ENCODE peak calls at places on chromosomes 5 and 9, in eight cellular contexts. U is endothelial cell of umbilical vein, J is HepG2, V is H1, T is HCT116, A is K562, P is GM23338, K is GM12878. C is an unnamed sample.

GRCh38 chr5:96175090-96175489 is 213.4 kb upstream of the ELL2 start:
- DNase-seq in U (peak), J (no peak), V (no peak), T (peak), A (no peak), P (peak), K (peak), C (no peak)

GRCh38 chr5:133663380-133664054 is 51.2 kb upstream of the FSTL4 start:
- DNase-seq in U (no peak), J (no peak), V (no peak), T (no peak), A (no peak), P (no peak), K (no peak), C (no peak)

GRCh38 chr9:122158202-122158601 is 1.4 kb downstream of the NDUFA8 start:
- DNase-seq in U (peak), J (peak), V (peak), T (peak), A (peak), P (peak), K (no peak), C (no peak)

GRCh38 chr9:117034862-117035261 is 347.8 kb downstream of the TRIM32 start:
- DNase-seq in U (no peak), J (no peak), V (no peak), T (no peak), A (no peak), P (peak), K (no peak), C (peak)

GRCh38 chr9:69155341-69156030 is 18.6 kb upstream of the TJP2 start:
- DNase-seq in U (no peak), J (no peak), V (no peak), T (no peak), A (no peak), P (peak), K (no peak), C (no peak)

GRCh38 chr5:43635374-43635773 is 32.4 kb downstream of the NNT start:
- DNase-seq in U (no peak), J (no peak), V (no peak), T (no peak), A (no peak), P (no peak), K (no peak), C (no peak)

GRCh38 chr5:79831910-79832309 is 142.3 kb downstream of the CMYA5 start:
- DNase-seq in U (no peak), J (no peak), V (no peak), T (no peak), A (no peak), P (no peak), K (no peak), C (no peak)

GRCh38 chr9:79221084-79221483 is 350.7 kb upstream of the TLE4 start:
- DNase-seq in U (peak), J (no peak), V (no peak), T (no peak), A (no peak), P (no peak), K (no peak), C (no peak)

GRCh38 chr9:27496134-27496504 is 28.0 kb upstream of the IFNK start:
- DNase-seq in U (no peak), J (no peak), V (no peak), T (no peak), A (no peak), P (no peak), K (no peak), C (no peak)

GRCh38 chr9:3963266-3964019 is 336.4 kb downstream of the GLIS3 start:
- DNase-seq in U (peak), J (no peak), V (no peak), T (no peak), A (no peak), P (no peak), K (no peak), C (no peak)

GRCh38 chr9:5449521-5450359 is 602 bp upstream of the CD274 start:
- DNase-seq in U (no peak), J (no peak), V (no peak), T (no peak), A (no peak), P (no peak), K (no peak), C (no peak)

GRCh38 chr5:133694181-133694831 is 82.0 kb upstream of the FSTL4 start:
- DNase-seq in U (no peak), J (no peak), V (no peak), T (no peak), A (no peak), P (no peak), K (peak), C (no peak)

GRCh38 chr5:52947208-52947607 is 41.9 kb upstream of the ITGA2 start:
- DNase-seq in U (peak), J (no peak), V (no peak), T (no peak), A (no peak), P (no peak), K (no peak), C (no peak)

GRCh38 chr9:86239053-86239770 is 20.2 kb downstream of the C9orf153 start:
- DNase-seq in U (peak), J (no peak), V (no peak), T (no peak), A (no peak), P (no peak), K (no peak), C (no peak)

GRCh38 chr5:136032564-136032963 is 3.8 kb downstream of the TGFBI start:
- DNase-seq in U (no peak), J (peak), V (no peak), T (no peak), A (no peak), P (no peak), K (no peak), C (no peak)

GRCh38 chr9:37622462-37622861 is 28.3 kb upstream of the FRMPD1 start:
- DNase-seq in U (no peak), J (no peak), V (no peak), T (no peak), A (no peak), P (no peak), K (no peak), C (no peak)

GRCh38 chr5:137344723-137345322 is 154.3 kb downstream of the SPOCK1 start:
- DNase-seq in U (peak), J (peak), V (peak), T (peak), A (peak), P (peak), K (no peak), C (peak)

GRCh38 chr5:172659909-172660628 is 19.0 kb downstream of the NEURL1B start:
- DNase-seq in U (no peak), J (peak), V (no peak), T (no peak), A (no peak), P (peak), K (no peak), C (no peak)

GRCh38 chr9:118303216-118303615 is 599.0 kb downstream of the TLR4 start:
- DNase-seq in U (no peak), J (no peak), V (no peak), T (no peak), A (no peak), P (no peak), K (no peak), C (no peak)

GRCh38 chr5:11047051-11047450 is 286.0 kb upstream of the DAP start:
- DNase-seq in U (no peak), J (no peak), V (no peak), T (no peak), A (no peak), P (no peak), K (no peak), C (no peak)

GRCh38 chr9:90003046-90003355 is 398.2 kb downstream of the GADD45G start:
- DNase-seq in U (no peak), J (no peak), V (no peak), T (no peak), A (no peak), P (no peak), K (no peak), C (no peak)

GRCh38 chr5:7745882-7746735 is 104.8 kb downstream of the CFAP90 start:
- DNase-seq in U (peak), J (peak), V (peak), T (peak), A (peak), P (peak), K (no peak), C (peak)

GRCh38 chr9:110189001-110189400 is 19.0 kb downstream of the C9orf152 start:
- DNase-seq in U (no peak), J (peak), V (no peak), T (no peak), A (no peak), P (no peak), K (no peak), C (no peak)

DNA sequence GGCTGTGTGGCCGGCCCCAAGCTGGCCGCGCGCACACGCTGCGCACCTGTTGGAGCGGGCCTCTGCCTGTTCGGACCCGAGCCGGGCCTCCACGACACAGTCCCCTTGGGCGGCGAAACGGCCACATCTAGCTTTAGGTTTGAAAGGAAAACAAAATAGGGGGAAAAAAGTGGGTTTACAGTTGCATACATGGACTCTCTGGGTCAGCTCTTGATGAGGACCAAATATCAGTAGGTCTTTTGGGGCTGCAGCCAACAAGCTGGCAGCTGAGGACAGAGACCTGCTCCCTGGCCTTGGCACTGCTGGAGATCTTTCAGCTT is 20.7 kb downstream of the IGIP start:
- DNase-seq in U (no peak), J (no peak), V (no peak), T (no peak), A (no peak), P (no peak), K (no peak), C (no peak)
- TF ChIP-seq EZH2 in U (no peak), J (no peak), V (peak), T (no peak), A (no peak), P (peak), K (no peak), C (no peak)

DNA sequence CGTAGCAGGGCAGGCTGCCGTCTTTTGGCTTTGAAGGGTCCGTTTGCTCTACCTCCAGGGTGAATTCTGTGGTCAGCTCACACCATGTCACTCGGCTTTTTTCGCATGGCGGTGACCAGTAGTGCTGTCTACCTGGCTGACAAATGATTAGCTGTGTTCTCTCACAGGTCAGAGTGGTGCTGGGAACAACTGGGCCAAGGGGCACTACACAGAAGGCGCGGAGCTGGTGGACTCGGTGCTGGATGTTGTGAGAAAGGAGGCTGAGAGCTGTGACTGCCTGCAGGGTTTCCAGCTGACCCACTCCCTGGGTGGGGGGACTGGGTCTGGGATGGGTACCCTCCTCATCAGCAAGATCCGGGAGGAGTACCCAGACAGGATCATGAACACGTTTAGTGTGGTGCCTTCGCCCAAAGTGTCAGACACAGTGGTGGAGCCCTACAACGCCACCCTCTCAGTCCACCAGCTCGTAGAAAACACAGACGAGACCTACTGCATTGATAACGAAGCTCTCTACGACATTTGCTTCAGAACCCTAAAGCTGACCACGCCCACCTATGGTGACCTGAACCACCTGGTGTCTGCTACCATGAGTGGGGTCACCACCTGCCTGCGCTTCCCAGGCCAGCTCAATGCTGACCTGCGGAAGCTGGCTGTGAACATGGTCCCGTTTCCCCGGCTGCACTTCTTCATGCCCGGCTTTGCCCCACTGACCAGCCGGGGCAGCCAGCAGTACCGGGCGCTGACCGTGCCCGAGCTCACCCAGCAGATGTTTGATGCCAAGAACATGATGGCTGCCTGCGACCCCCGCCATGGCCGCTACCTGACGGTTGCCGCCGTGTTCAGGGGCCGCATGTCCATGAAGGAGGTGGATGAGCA is 1.5 kb downstream of the TUBB4B start:
- DNase-seq in U (no peak), J (no peak), V (no peak), T (no peak), A (no peak), P (no peak), K (no peak), C (no peak)
- H3K4me3 ChIP-seq in U (peak), J (peak), V (peak), T (peak), A (peak), P (peak), K (peak), C (peak)

GRCh38 chr5:175682664-175683063 is 24.8 kb downstream of the HRH2 start:
- DNase-seq in U (no peak), J (no peak), V (no peak), T (no peak), A (no peak), P (no peak), K (no peak), C (no peak)

GRCh38 chr5:175680463-175680862 is 22.6 kb downstream of the HRH2 start:
- DNase-seq in U (no peak), J (no peak), V (no peak), T (no peak), A (no peak), P (no peak), K (no peak), C (no peak)

GRCh38 chr5:175683231-175683630 is 25.4 kb downstream of the HRH2 start:
- DNase-seq in U (no peak), J (no peak), V (no peak), T (no peak), A (no peak), P (no peak), K (no peak), C (no peak)

GRCh38 chr5:175681045-175681974 is 23.4 kb downstream of the HRH2 start:
- DNase-seq in U (no peak), J (no peak), V (no peak), T (no peak), A (no peak), P (no peak), K (no peak), C (no peak)

GRCh38 chr5:175681975-175682354 is 24.1 kb downstream of the HRH2 start:
- DNase-seq in U (no peak), J (no peak), V (no peak), T (no peak), A (no peak), P (no peak), K (no peak), C (no peak)
- TF ChIP-seq POLR2AphosphoS5 in U (no peak), J (no peak), V (no peak), T (no peak), A (no peak), P (no peak), K (no peak), C (no peak)

DNA sequence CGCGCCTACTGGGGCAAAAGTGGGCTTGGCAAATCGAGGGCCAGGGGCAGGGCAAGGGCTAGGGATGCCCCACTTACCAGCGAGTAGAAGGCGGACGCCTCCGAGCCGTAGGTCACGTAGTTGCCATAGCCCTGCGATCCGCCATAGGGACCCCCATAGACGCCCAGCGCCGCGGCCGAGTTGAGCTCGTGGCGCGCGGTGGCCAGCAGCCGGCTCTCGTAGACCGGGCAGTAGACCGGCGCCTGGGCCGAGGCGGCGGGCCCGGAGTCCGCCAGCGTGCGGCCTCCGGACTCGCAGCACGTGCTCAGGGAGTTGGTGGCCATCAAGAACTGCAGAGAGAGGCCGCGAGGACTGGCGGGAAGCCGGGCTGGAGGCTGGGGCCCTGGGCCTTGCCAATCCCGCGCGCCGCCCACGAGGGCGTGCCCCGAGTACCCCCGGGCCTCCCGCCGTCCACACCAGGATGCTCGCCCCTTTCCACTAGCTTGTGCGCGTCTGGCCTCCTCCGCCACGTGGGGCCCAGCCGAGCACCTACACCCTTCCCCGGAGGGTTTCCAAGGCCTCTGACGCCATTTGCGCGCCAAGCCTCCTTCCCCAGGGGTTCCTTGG is 891 bp downstream of the IRX4 start:
- DNase-seq in U (no peak), J (no peak), V (no peak), T (no peak), A (no peak), P (peak), K (no peak), C (no peak)
- TF ChIP-seq EZH2 in U (no peak), J (no peak), V (peak), T (no peak), A (no peak), P (no peak), K (no peak), C (no peak)

DNA sequence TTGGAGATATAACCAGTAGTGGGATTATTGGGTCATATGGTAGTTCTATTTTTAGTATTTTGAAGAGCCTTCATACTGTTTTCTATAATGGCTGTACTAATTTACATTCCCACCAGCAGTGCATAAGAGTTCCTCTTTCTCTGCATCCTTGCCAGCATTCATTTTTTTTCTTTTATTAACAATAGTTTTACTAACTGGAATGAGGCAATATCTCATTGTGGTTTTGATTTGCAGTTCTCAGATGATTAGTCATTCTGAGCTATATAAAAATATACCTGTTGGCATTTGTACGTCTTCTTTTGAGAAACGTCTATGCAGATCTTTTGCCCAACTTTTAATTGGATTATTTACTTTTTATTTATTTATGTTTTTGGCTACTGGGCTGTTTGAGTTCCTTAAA is 1579.3 kb upstream of the CDH6 start:
- DNase-seq in U (no peak), J (no peak), V (no peak), T (no peak), A (no peak), P (no peak), K (no peak), C (peak)
- H3K4me3 ChIP-seq in U (no peak), J (no peak), V (no peak), T (no peak), A (no peak), P (no peak), K (no peak), C (no peak)